ENCODE peak calls at places on chromosome 16, in seven cellular contexts. One of them, this sample, is unnamed.
A peak's percentile ranks its signal among the peaks of the same experiment; 100 is the strongest.

GRCh38 chr16:66248096-66248495 is 118.4 kb upstream of the CDH5 start:
- DNase-seq in GM12878: no peak
- DNase-seq in HCT116: no peak
- DNase-seq in GM23338: no peak
- DNase-seq in prostate gland: no peak
- DNase-seq in H1: no peak
- DNase-seq in SK-N-SH: no peak
- DNase-seq in this sample: no peak

GRCh38 chr16:71367243-71367976 is 8.9 kb downstream of the CALB2 start:
- DNase-seq in H1: peak; percentile 67
- DNase-seq in SK-N-SH: peak; percentile 82
- DNase-seq in HCT116: peak; percentile 60
- DNase-seq in GM12878: peak; percentile 2
- DNase-seq in GM23338: peak; percentile 94
- DNase-seq in prostate gland: no peak
- DNase-seq in this sample: no peak

GRCh38 chr16:7366041-7366440 is 33.4 kb downstream of the RBFOX1 start:
- DNase-seq in GM23338: no peak
- DNase-seq in SK-N-SH: no peak
- DNase-seq in HCT116: no peak
- DNase-seq in prostate gland: no peak
- DNase-seq in GM12878: no peak
- DNase-seq in H1: no peak
- DNase-seq in this sample: no peak

GRCh38 chr16:4891097-4891885 is 44.0 kb downstream of the UBN1 start:
- DNase-seq in prostate gland: no peak
- DNase-seq in GM12878: no peak
- DNase-seq in H1: no peak
- DNase-seq in GM23338: no peak
- DNase-seq in SK-N-SH: no peak
- DNase-seq in HCT116: no peak
- DNase-seq in this sample: no peak

GRCh38 chr16:57361384-57361783 is 2.8 kb downstream of the CCL22 start:
- DNase-seq in SK-N-SH: no peak
- DNase-seq in H1: no peak
- DNase-seq in HCT116: no peak
- DNase-seq in prostate gland: peak; percentile 46
- DNase-seq in GM23338: no peak
- DNase-seq in GM12878: no peak
- DNase-seq in this sample: no peak

GRCh38 chr16:526181-527014 is 1.1 kb upstream of the CAPN15 start:
- DNase-seq in GM12878: no peak
- DNase-seq in H1: no peak
- DNase-seq in prostate gland: no peak
- DNase-seq in SK-N-SH: no peak
- DNase-seq in GM23338: peak; percentile 76
- DNase-seq in HCT116: no peak
- DNase-seq in this sample: no peak

GRCh38 chr16:2983706-2984136 is 3.5 kb upstream of the PKMYT1 start:
- DNase-seq in prostate gland: peak; percentile 64
- DNase-seq in GM23338: peak; percentile 89
- DNase-seq in SK-N-SH: peak; percentile 96
- DNase-seq in HCT116: peak; percentile 61
- DNase-seq in GM12878: no peak
- DNase-seq in H1: no peak
- DNase-seq in this sample: no peak

GRCh38 chr16:7158481-7158880 is 174.2 kb upstream of the RBFOX1 start:
- DNase-seq in GM23338: no peak
- DNase-seq in SK-N-SH: no peak
- DNase-seq in GM12878: no peak
- DNase-seq in H1: no peak
- DNase-seq in prostate gland: no peak
- DNase-seq in HCT116: no peak
- DNase-seq in this sample: no peak

GRCh38 chr16:2386990-2387389 is 42.3 kb upstream of the CCNF start:
- DNase-seq in H1: peak; percentile 73
- DNase-seq in GM12878: no peak
- DNase-seq in HCT116: peak; percentile 3
- DNase-seq in SK-N-SH: no peak
- DNase-seq in GM23338: peak; percentile 90
- DNase-seq in prostate gland: no peak
- DNase-seq in this sample: no peak

GRCh38 chr16:57419506-57419905 is 14.9 kb downstream of the CCL17 start:
- DNase-seq in H1: no peak
- DNase-seq in SK-N-SH: no peak
- DNase-seq in HCT116: no peak
- DNase-seq in prostate gland: no peak
- DNase-seq in GM23338: peak; percentile 18
- DNase-seq in GM12878: no peak
- DNase-seq in this sample: no peak

GRCh38 chr16:31063843-31064611 is 10.0 kb downstream of the ZNF668 start:
- DNase-seq in GM23338: no peak
- DNase-seq in H1: no peak
- DNase-seq in GM12878: no peak
- DNase-seq in HCT116: no peak
- DNase-seq in prostate gland: no peak
- DNase-seq in SK-N-SH: no peak
- DNase-seq in this sample: no peak

GRCh38 chr16:84571010-84571409 is 46.9 kb downstream of the COTL1 start:
- DNase-seq in HCT116: no peak
- DNase-seq in GM12878: no peak
- DNase-seq in prostate gland: no peak
- DNase-seq in SK-N-SH: no peak
- DNase-seq in GM23338: no peak
- DNase-seq in H1: no peak
- DNase-seq in this sample: no peak

GRCh38 chr16:57571098-57571497 is 28.7 kb downstream of the ADGRG5 start:
- DNase-seq in GM23338: no peak
- DNase-seq in H1: no peak
- DNase-seq in SK-N-SH: no peak
- DNase-seq in GM12878: no peak
- DNase-seq in HCT116: no peak
- DNase-seq in prostate gland: no peak
- DNase-seq in this sample: no peak

GRCh38 chr16:77336637-77337036 is 98.2 kb downstream of the ADAMTS18 start:
- DNase-seq in GM23338: peak; percentile 46
- DNase-seq in HCT116: no peak
- DNase-seq in SK-N-SH: no peak
- DNase-seq in H1: peak; percentile 15
- DNase-seq in prostate gland: no peak
- DNase-seq in GM12878: no peak
- DNase-seq in this sample: no peak

GRCh38 chr16:67547423-67548264 is 14.7 kb upstream of the CTCF start:
- DNase-seq in SK-N-SH: no peak
- DNase-seq in GM12878: no peak
- DNase-seq in prostate gland: no peak
- DNase-seq in GM23338: no peak
- DNase-seq in H1: no peak
- DNase-seq in HCT116: no peak
- DNase-seq in this sample: no peak

GRCh38 chr16:67548265-67549126 is 13.8 kb upstream of the CTCF start:
- DNase-seq in GM23338: no peak
- DNase-seq in HCT116: no peak
- DNase-seq in H1: no peak
- DNase-seq in GM12878: no peak
- DNase-seq in prostate gland: no peak
- DNase-seq in SK-N-SH: no peak
- DNase-seq in this sample: no peak

GRCh38 chr16:67546091-67546501 is 16.2 kb upstream of the CTCF start:
- DNase-seq in SK-N-SH: peak; percentile 20
- DNase-seq in HCT116: no peak
- DNase-seq in prostate gland: no peak
- DNase-seq in H1: no peak
- DNase-seq in GM23338: no peak
- DNase-seq in GM12878: no peak
- DNase-seq in this sample: no peak

GRCh38 chr16:67545665-67546024 is 16.7 kb upstream of the CTCF start:
- DNase-seq in SK-N-SH: no peak
- DNase-seq in HCT116: no peak
- DNase-seq in GM12878: no peak
- DNase-seq in H1: no peak
- DNase-seq in prostate gland: no peak
- DNase-seq in GM23338: no peak
- DNase-seq in this sample: no peak

DNA sequence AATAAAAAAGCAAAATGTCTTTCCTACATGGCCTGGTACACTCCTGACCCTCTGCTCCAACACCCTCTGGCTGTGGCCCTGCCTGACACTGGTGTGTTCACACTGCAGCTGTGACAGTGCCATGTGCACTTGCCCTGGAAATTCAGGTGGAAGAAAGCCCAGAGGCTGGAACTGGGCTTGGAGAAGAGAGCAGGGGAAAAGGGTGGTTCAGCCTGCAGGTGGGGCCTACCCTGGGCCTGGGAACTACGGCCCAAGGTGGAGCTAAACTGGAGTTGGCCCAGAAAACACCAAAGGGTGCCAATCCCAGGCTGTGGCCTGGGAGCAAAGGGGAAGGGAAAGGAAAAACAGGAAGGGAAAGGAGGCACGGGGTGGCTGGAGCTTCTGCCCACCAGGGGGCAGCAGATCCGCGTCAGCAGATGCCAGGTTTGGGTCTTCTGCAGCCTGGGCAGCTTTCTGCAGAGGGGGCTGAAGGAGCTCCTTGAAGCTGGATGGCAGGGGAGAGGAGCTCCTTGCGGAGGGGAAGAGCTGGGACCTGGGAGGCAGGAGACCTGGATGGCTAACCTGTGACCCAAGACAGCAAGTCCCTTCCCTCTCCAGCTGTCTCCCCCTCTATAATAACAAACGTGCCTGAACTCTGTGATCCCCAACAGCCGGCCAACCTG is 15.4 kb upstream of the CTCF start:
- DNase-seq in GM12878: no peak
- DNase-seq in SK-N-SH: peak; percentile 91
- DNase-seq in HCT116: peak; percentile 34
- DNase-seq in prostate gland: peak; percentile 64
- DNase-seq in GM23338: peak; percentile 89
- DNase-seq in H1: peak; percentile 70
- DNase-seq in this sample: no peak
- TF ChIP-seq POLR2AphosphoS5 in GM12878: peak; percentile 66
- TF ChIP-seq POLR2AphosphoS5 in SK-N-SH: peak; percentile 9
- TF ChIP-seq POLR2AphosphoS5 in HCT116: peak; percentile 10
- TF ChIP-seq POLR2AphosphoS5 in prostate gland: peak; percentile 71
- TF ChIP-seq POLR2AphosphoS5 in GM23338: no peak
- TF ChIP-seq POLR2AphosphoS5 in H1: no peak
- TF ChIP-seq POLR2AphosphoS5 in this sample: peak; percentile 7

GRCh38 chr16:81185416-81185815 is 53.1 kb upstream of the BCO1 start:
- DNase-seq in H1: no peak
- DNase-seq in prostate gland: no peak
- DNase-seq in HCT116: no peak
- DNase-seq in GM12878: no peak
- DNase-seq in SK-N-SH: no peak
- DNase-seq in GM23338: no peak
- DNase-seq in this sample: no peak

GRCh38 chr16:81190667-81191066 is 47.8 kb upstream of the BCO1 start:
- DNase-seq in prostate gland: no peak
- DNase-seq in GM12878: no peak
- DNase-seq in H1: no peak
- DNase-seq in GM23338: no peak
- DNase-seq in HCT116: no peak
- DNase-seq in SK-N-SH: no peak
- DNase-seq in this sample: no peak

GRCh38 chr16:81189100-81189664 is 49.3 kb upstream of the BCO1 start:
- DNase-seq in SK-N-SH: peak; percentile 46
- DNase-seq in GM12878: no peak
- DNase-seq in H1: no peak
- DNase-seq in GM23338: no peak
- DNase-seq in prostate gland: no peak
- DNase-seq in HCT116: no peak
- DNase-seq in this sample: no peak
- TF ChIP-seq POLR2AphosphoS5 in SK-N-SH: no peak
- TF ChIP-seq POLR2AphosphoS5 in GM12878: no peak
- TF ChIP-seq POLR2AphosphoS5 in H1: no peak
- TF ChIP-seq POLR2AphosphoS5 in GM23338: no peak
- TF ChIP-seq POLR2AphosphoS5 in prostate gland: no peak
- TF ChIP-seq POLR2AphosphoS5 in HCT116: no peak
- TF ChIP-seq POLR2AphosphoS5 in this sample: no peak

GRCh38 chr16:88772871-88773811 is 11.9 kb downstream of the PIEZO1 start:
- DNase-seq in prostate gland: no peak
- DNase-seq in GM23338: no peak
- DNase-seq in SK-N-SH: no peak
- DNase-seq in HCT116: no peak
- DNase-seq in H1: no peak
- DNase-seq in GM12878: no peak
- DNase-seq in this sample: no peak
- TF ChIP-seq POLR2AphosphoS5 in prostate gland: peak; percentile 66
- TF ChIP-seq POLR2AphosphoS5 in GM23338: no peak
- TF ChIP-seq POLR2AphosphoS5 in SK-N-SH: peak; percentile 52
- TF ChIP-seq POLR2AphosphoS5 in HCT116: no peak
- TF ChIP-seq POLR2AphosphoS5 in H1: no peak
- TF ChIP-seq POLR2AphosphoS5 in GM12878: no peak
- TF ChIP-seq POLR2AphosphoS5 in this sample: no peak

DNA sequence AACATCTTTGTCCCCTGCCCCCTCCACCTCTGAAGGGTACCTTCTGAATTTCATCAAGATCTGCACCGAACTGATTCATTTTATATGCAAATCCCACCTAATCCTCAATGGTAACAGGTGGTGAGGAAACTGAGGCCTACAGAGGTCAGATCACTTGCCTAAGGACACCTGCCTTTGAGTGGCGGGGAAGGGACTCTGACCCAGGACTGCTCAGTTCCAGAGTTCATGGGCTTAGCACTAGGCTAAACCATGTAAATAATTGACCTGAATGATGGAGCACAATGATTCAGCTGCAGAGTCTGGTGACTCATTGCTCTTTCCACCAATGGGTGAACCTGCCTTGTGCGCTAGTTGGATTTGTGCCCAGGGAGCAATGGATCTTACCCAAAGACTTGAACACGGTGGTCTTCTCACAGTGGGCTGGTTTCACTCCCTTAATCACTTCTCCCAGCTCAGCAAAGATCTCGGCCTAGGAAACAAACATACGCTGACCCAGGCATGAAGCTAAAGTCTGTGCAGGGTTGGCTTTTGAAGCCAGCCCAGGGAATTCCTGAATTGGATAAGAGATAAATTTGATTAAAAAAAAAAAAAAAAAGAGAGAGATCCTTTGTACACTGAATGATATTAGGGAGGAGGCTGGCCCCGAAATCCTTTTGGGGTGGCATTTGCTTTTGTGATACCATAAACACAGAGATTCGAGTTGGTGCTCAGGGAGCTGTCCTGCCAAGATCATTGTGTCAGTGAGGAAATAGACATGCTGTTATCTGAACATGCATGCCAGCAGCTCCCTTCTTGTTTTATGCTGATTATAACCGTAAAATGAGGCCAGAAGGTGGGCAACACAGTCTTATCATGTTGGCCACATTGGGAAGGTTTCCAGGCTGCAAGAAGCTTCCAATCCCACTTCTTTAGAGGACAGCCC is 17.0 kb downstream of the CRYM start:
- DNase-seq in H1: no peak
- DNase-seq in prostate gland: no peak
- DNase-seq in GM12878: no peak
- DNase-seq in SK-N-SH: no peak
- DNase-seq in GM23338: no peak
- DNase-seq in HCT116: peak; percentile 51
- DNase-seq in this sample: peak; percentile 32
- TF ChIP-seq POLR2AphosphoS5 in H1: no peak
- TF ChIP-seq POLR2AphosphoS5 in prostate gland: no peak
- TF ChIP-seq POLR2AphosphoS5 in GM12878: no peak
- TF ChIP-seq POLR2AphosphoS5 in SK-N-SH: no peak
- TF ChIP-seq POLR2AphosphoS5 in GM23338: no peak
- TF ChIP-seq POLR2AphosphoS5 in HCT116: no peak
- TF ChIP-seq POLR2AphosphoS5 in this sample: no peak

GRCh38 chr16:69089091-69089912 is 16.2 kb upstream of the HAS3 start:
- DNase-seq in HCT116: no peak
- DNase-seq in prostate gland: no peak
- DNase-seq in GM12878: peak; percentile 21
- DNase-seq in H1: no peak
- DNase-seq in GM23338: peak; percentile 75
- DNase-seq in SK-N-SH: peak; percentile 64
- DNase-seq in this sample: no peak
- TF ChIP-seq POLR2AphosphoS5 in HCT116: no peak
- TF ChIP-seq POLR2AphosphoS5 in prostate gland: no peak
- TF ChIP-seq POLR2AphosphoS5 in GM12878: no peak
- TF ChIP-seq POLR2AphosphoS5 in H1: no peak
- TF ChIP-seq POLR2AphosphoS5 in GM23338: no peak
- TF ChIP-seq POLR2AphosphoS5 in SK-N-SH: no peak
- TF ChIP-seq POLR2AphosphoS5 in this sample: no peak